ENCODE peak calls at places on chromosome 1, in four cellular contexts. H is K562, K is Panc1, J is HepG2. W is an unnamed sample.

GRCh38 chr1:45518910-45519309 is 2.8 kb downstream of the PRDX1 start:
- DNase-seq in J (no peak), H (no peak), K (no peak), W (no peak)

GRCh38 chr1:15100369-15101111 is 53.0 kb upstream of the TMEM51 start:
- DNase-seq in K (peak; percentile 57), J (peak; percentile 20), H (peak; percentile 73), W (peak; percentile 37)

GRCh38 chr1:217919683-217920502 is 288.7 kb downstream of the SPATA17 start:
- DNase-seq in J (no peak), K (no peak), H (no peak), W (no peak)

GRCh38 chr1:55380313-55380970 is 165.3 kb upstream of the USP24 start:
- DNase-seq in H (no peak), J (no peak), K (no peak), W (no peak)

GRCh38 chr1:1099506-1100183 is 16.2 kb downstream of the C1orf159 start:
- DNase-seq in H (no peak), K (no peak), J (no peak), W (no peak)

GRCh38 chr1:89910780-89911179 is 84.1 kb upstream of the ZNF326 start:
- DNase-seq in H (no peak), K (no peak), J (no peak), W (peak; percentile 8)

GRCh38 chr1:180593382-180593781 is 34.6 kb downstream of the OVAAL start:
- DNase-seq in J (no peak), K (no peak), H (no peak), W (no peak)

GRCh38 chr1:22806584-22806983 is 95.9 kb downstream of the EPHB2 start:
- DNase-seq in H (no peak), K (no peak), J (no peak), W (no peak)

GRCh38 chr1:175887521-175887920 is 144.1 kb upstream of the TNR start:
- DNase-seq in H (no peak), J (no peak), K (no peak), W (no peak)

GRCh38 chr1:210715072-210715471 is 386.4 kb downstream of the HHAT start:
- DNase-seq in K (no peak), J (no peak), H (no peak), W (no peak)

GRCh38 chr1:16156848-16157495 is 1.1 kb upstream of the EPHA2 start:
- DNase-seq in J (peak; percentile 55), H (no peak), K (no peak), W (no peak)

GRCh38 chr1:15337656-15338402 is 71.9 kb upstream of the EFHD2 start:
- DNase-seq in J (no peak), H (no peak), K (peak; percentile 52), W (peak; percentile 70)

GRCh38 chr1:6396998-6397397 is 3.4 kb upstream of the ACOT7 start:
- DNase-seq in J (no peak), H (no peak), K (no peak), W (no peak)

GRCh38 chr1:27601321-27601770 is 2.6 kb downstream of the AHDC1 start:
- DNase-seq in J (no peak), K (no peak), H (no peak), W (no peak)

GRCh38 chr1:182119631-182120030 is 58.1 kb upstream of the ZNF648 start:
- DNase-seq in H (no peak), J (no peak), K (no peak), W (no peak)

GRCh38 chr1:43205671-43206070 is 33.5 kb downstream of the CFAP57 start:
- DNase-seq in K (no peak), H (no peak), J (no peak), W (no peak)

GRCh38 chr1:156478250-156478627 is 22.3 kb downstream of the MEF2D start:
- DNase-seq in H (no peak), J (no peak), K (no peak), W (no peak)

GRCh38 chr1:152036316-152037216 is at the start of gene S100A11:
- DNase-seq in H (peak; percentile 88), K (no peak), J (peak; percentile 34), W (peak; percentile 48)

GRCh38 chr1:18951818-18952391 is 4.6 kb downstream of the IFFO2 start:
- DNase-seq in H (no peak), J (no peak), K (no peak), W (no peak)

GRCh38 chr1:205375816-205376545 is 19.3 kb upstream of the KLHDC8A start:
- DNase-seq in J (peak; percentile 33), K (no peak), H (no peak), W (peak; percentile 16)

GRCh38 chr1:190168116-190168515 is 309.5 kb downstream of the BRINP3 start:
- DNase-seq in H (no peak), J (no peak), K (no peak), W (peak; percentile 2)

GRCh38 chr1:161781995-161782394 is 15.9 kb downstream of the ATF6 start:
- DNase-seq in J (no peak), K (no peak), H (no peak), W (no peak)

GRCh38 chr1:83761084-83761760 is 237.7 kb downstream of the TTLL7 start:
- DNase-seq in J (no peak), K (no peak), H (no peak), W (no peak)

GRCh38 chr1:206117151-206117948 is at the start of gene AVPR1B:
- DNase-seq in H (no peak), J (no peak), K (no peak), W (no peak)

GRCh38 chr1:234776875-234777849 is 167.2 kb upstream of the IRF2BP2 start:
- DNase-seq in J (no peak), K (no peak), H (peak; percentile 54), W (no peak)

GRCh38 chr1:223401873-223402789 is 8.9 kb downstream of the CCDC185 start:
- DNase-seq in K (no peak), J (no peak), H (peak; percentile 70), W (peak; percentile 24)

GRCh38 chr1:76868916-76869315 is 1.6 kb downstream of the ST6GALNAC5 start:
- DNase-seq in K (no peak), J (no peak), H (no peak), W (no peak)

GRCh38 chr1:245467804-245468203 is 313.0 kb downstream of the KIF26B start:
- DNase-seq in H (no peak), K (no peak), J (peak; percentile 28), W (no peak)

GRCh38 chr1:181104042-181104789 is 15.7 kb downstream of the IER5 start:
- DNase-seq in J (no peak), K (no peak), H (no peak), W (no peak)

GRCh38 chr1:189992856-189993255 is 484.8 kb downstream of the BRINP3 start:
- DNase-seq in H (no peak), J (no peak), K (no peak), W (no peak)

GRCh38 chr1:147600119-147601111 is 59.1 kb downstream of the BCL9 start:
- DNase-seq in J (peak; percentile 25), H (peak; percentile 20), K (no peak), W (no peak)

GRCh38 chr1:38193040-38193439 is 146.4 kb upstream of the POU3F1 start:
- DNase-seq in H (no peak), J (no peak), K (no peak), W (no peak)

GRCh38 chr1:116954450-116954849 is 44.7 kb downstream of the PTGFRN start:
- DNase-seq in J (no peak), H (no peak), K (no peak), W (no peak)

GRCh38 chr1:15308621-15309027 is 61.6 kb downstream of the FHAD1 start:
- DNase-seq in J (no peak), H (no peak), K (no peak), W (no peak)

GRCh38 chr1:46399307-46399706 is 5.2 kb downstream of the FAAH start:
- DNase-seq in H (no peak), K (no peak), J (no peak), W (no peak)

GRCh38 chr1:90919900-90920299 is 101.9 kb downstream of the ZNF644 start:
- DNase-seq in J (no peak), H (no peak), K (no peak), W (no peak)

GRCh38 chr1:87134061-87134460 is 194.6 kb upstream of the LMO4 start:
- DNase-seq in H (no peak), J (no peak), K (no peak), W (no peak)

GRCh38 chr1:33390550-33390949 is 40.3 kb downstream of the PHC2 start:
- DNase-seq in K (no peak), J (no peak), H (no peak), W (no peak)

GRCh38 chr1:65431111-65431705 is 10.7 kb downstream of the LEPR start:
- DNase-seq in H (peak; percentile 38), J (peak; percentile 43), K (no peak), W (no peak)

GRCh38 chr1:153567621-153568366 is 2.1 kb upstream of the S100A2 start:
- DNase-seq in H (no peak), J (peak; percentile 50), K (peak; percentile 69), W (peak; percentile 59)
- TF ChIP-seq TCF7L2 in H (no peak), J (no peak), K (no peak), W (no peak)

GRCh38 chr1:2459757-2460156 is 16.3 kb upstream of the PLCH2 start:
- DNase-seq in H (no peak), K (no peak), J (no peak), W (no peak)
- TF ChIP-seq TCF7L2 in H (no peak), K (no peak), J (no peak), W (no peak)

GRCh38 chr1:168498159-168498609 is 45.6 kb downstream of the XCL2 start:
- DNase-seq in H (no peak), K (no peak), J (no peak), W (no peak)
- TF ChIP-seq TCF7L2 in H (no peak), K (no peak), J (no peak), W (no peak)

DNA sequence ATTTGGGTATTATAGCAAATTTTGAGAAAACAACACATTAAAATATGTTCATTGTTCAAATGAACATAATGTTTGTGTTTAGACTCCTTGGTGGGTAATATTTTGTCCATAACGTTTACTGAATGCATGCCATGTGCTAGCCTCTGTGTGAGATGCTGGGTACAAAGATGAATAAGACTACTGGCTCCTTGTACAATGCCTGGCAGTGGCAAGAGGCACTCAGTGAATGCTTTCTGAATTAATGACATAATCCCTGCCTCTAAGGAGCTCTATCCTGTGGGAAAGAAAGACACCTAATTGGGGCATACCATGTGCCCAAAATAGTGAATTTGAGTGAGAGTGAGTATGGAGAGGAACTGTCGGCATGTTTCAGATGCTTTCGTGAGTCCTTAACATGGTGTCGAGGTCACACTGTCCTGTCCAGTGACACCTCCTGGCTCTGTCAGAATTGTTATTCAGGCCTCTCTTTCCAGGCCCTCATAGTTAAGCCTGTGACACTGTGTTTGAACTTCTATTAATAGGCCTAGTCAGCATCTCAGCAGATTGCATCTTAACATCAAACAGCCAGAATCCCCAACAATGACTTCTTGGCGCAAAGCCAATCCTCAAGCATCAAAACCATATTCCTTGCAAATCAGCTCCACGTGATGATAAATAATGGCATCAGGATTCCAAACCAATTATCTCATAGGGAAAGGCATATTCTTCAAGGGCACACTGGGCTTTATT is 32.8 kb upstream of the S1PR1 start:
- DNase-seq in K (no peak), J (no peak), H (no peak), W (no peak)
- TF ChIP-seq TCF7L2 in K (no peak), J (no peak), H (no peak), W (no peak)

W was measured in HCT116.